ENCODE peak calls at places on chromosome X, in nine cellular contexts. M, O, W, Q, I, S, A, C and R are unnamed samples.

GRCh38 chrX:82721891-82722290 is 786.2 kb upstream of the POU3F4 start:
- DNase-seq in Q (no peak), C (no peak), A (no peak), S (no peak), I (no peak), O (no peak), M (no peak), W (no peak), R (no peak)

GRCh38 chrX:53713987-53714579 is 27.6 kb upstream of the HUWE1 start:
- DNase-seq in C (no peak), O (no peak), Q (no peak), S (no peak), I (no peak), M (no peak), A (no peak), W (no peak), R (no peak)

GRCh38 chrX:131543774-131544173 is at the start of gene OR13H1:
- DNase-seq in S (no peak), M (no peak), C (no peak), A (no peak), Q (no peak), W (no peak), O (no peak), I (no peak), R (no peak)

GRCh38 chrX:75291611-75292010 is 17.7 kb downstream of the UPRT start:
- DNase-seq in W (no peak), A (no peak), Q (no peak), O (no peak), S (no peak), I (no peak), M (no peak), C (no peak), R (no peak)

GRCh38 chrX:7069556-7069955 is 78.0 kb upstream of the STS start:
- DNase-seq in C (no peak), W (no peak), I (no peak), O (no peak), A (no peak), Q (no peak), S (no peak), M (no peak), R (no peak)

GRCh38 chrX:115393271-115393670 is 103.8 kb downstream of the LUZP4 start:
- DNase-seq in S (no peak), C (no peak), I (no peak), M (no peak), A (no peak), O (no peak), Q (no peak), W (no peak), R (no peak)

GRCh38 chrX:14871767-14872166 is 1.1 kb downstream of the FANCB start:
- DNase-seq in Q (no peak), A (no peak), S (no peak), O (no peak), W (no peak), M (no peak), I (no peak), C (no peak), R (no peak)

GRCh38 chrX:104486691-104487090 is 79.3 kb upstream of the IL1RAPL2 start:
- DNase-seq in I (no peak), W (no peak), M (no peak), A (no peak), S (no peak), Q (no peak), O (no peak), C (no peak), R (no peak)

GRCh38 chrX:1558761-1559468 is 21.9 kb upstream of the P2RY8 start:
- DNase-seq in Q (peak; percentile 14), I (peak; percentile 14), S (no peak), M (no peak), W (peak; percentile 6), C (no peak), A (peak; percentile 43), O (peak; percentile 24), R (no peak)

GRCh38 chrX:43121637-43122036 is 343.7 kb upstream of the PPP1R2C start:
- DNase-seq in A (no peak), S (peak; percentile 11), C (no peak), W (no peak), M (no peak), Q (no peak), I (no peak), O (no peak), R (no peak)

GRCh38 chrX:24672701-24673190 is 21.0 kb upstream of the POLA1 start:
- DNase-seq in S (no peak), M (no peak), C (peak; percentile 12), O (no peak), Q (no peak), W (no peak), A (no peak), I (no peak), R (peak; percentile 5)

GRCh38 chrX:66054978-66055377 is 15.1 kb upstream of the VSIG4 start:
- DNase-seq in M (no peak), S (no peak), W (no peak), O (no peak), C (no peak), Q (no peak), I (no peak), A (no peak), R (no peak)

GRCh38 chrX:10496345-10496965 is 123.9 kb downstream of the MID1 start:
- DNase-seq in O (no peak), S (peak; percentile 91), A (no peak), W (no peak), I (no peak), M (no peak), C (no peak), Q (no peak), R (no peak)

DNA sequence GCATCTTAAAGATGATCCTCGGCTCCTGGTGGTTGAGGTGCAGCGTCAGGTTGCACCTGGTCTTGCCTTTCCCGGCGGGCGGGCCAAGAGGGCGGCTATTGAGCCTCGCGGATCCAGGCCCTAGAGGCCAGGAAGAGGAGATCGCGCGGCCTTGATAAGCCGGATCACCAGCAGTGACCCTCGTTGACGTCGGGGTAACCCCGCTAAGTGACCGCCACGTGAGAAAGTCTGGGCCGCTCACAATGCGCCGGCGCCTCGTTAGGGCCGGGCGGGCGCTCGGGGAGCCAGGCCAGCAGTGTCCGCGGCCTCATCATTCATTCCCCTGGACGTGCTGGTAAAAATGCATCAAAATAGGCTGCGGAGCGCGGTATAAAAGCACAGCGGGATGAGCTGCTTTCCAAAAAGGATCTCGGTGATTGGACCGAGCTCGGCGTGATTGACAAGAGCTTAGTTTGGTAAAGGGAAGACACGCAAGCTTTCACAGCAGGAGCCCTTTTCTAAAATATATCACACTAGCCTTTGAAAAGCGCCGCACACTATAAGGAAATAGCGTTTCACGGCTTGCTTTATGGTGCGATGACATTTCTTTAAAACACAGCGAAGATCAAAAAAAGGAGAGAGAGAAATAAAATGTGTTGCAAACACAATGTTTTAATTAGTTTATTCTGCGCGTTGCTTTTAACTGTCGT is 15.9 kb upstream of the ZIC3 start:
- DNase-seq in C (no peak), I (no peak), A (no peak), O (no peak), S (no peak), W (no peak), M (no peak), Q (no peak), R (no peak)
- H3K27me3 ChIP-seq in C (no peaks in the 10 kb centered on the region), I (peaks cover 11% of the 10 kb centered on the region), A (peaks cover 70% of the 10 kb centered on the region), O (peaks cover 92% of the 10 kb centered on the region), S (peaks cover 9% of the 10 kb centered on the region), W (no peaks in the 10 kb centered on the region), M (no peaks in the 10 kb centered on the region), Q (peaks cover 50% of the 10 kb centered on the region), R (peaks cover 10% of the 10 kb centered on the region)

GRCh38 chrX:120559799-120560198 is 963 bp downstream of the CUL4B start:
- DNase-seq in C (no peak), O (no peak), W (peak; percentile 21), A (no peak), I (no peak), Q (no peak), S (no peak), M (no peak), R (no peak)

GRCh38 chrX:120562569-120562926 is 1.8 kb upstream of the CUL4B start:
- DNase-seq in M (no peak), Q (no peak), S (peak; percentile 40), I (no peak), O (no peak), W (no peak), A (no peak), C (no peak), R (no peak)

GRCh38 chrX:120561634-120562568 is 1.1 kb upstream of the CUL4B start:
- DNase-seq in I (no peak), M (no peak), O (no peak), S (no peak), W (no peak), C (no peak), A (no peak), Q (no peak), R (no peak)

GRCh38 chrX:120560405-120560841 is 339 bp downstream of the CUL4B start:
- DNase-seq in M (no peak), I (peak; percentile 55), Q (peak; percentile 67), W (peak; percentile 26), O (peak; percentile 36), A (no peak), S (peak; percentile 64), C (peak; percentile 26), R (peak; percentile 27)

GRCh38 chrX:120560842-120561633 is at the start of gene CUL4B:
- DNase-seq in O (peak; percentile 90), Q (peak; percentile 97), I (peak; percentile 94), C (peak; percentile 90), A (peak; percentile 95), W (peak; percentile 92), M (peak; percentile 86), S (peak; percentile 95), R (peak; percentile 92)
- TF ChIP-seq POLR2A in O (no peak), Q (peak; percentile 50), I (peak; percentile 69), C (peak; percentile 74), A (peak; percentile 34), W (no peak), M (no peak), S (peak; percentile 75), R (peak; percentile 62)

GRCh38 chrX:30302957-30303356 is 6.2 kb downstream of the NR0B1 start:
- DNase-seq in O (peak; percentile 42), A (no peak), M (no peak), W (peak; percentile 38), Q (no peak), I (peak; percentile 41), S (no peak), C (no peak), R (peak; percentile 16)

GRCh38 chrX:30307466-30307865 is 1.7 kb downstream of the NR0B1 start:
- DNase-seq in Q (no peak), W (no peak), M (no peak), O (no peak), I (no peak), C (no peak), A (no peak), S (no peak), R (no peak)

GRCh38 chrX:30308263-30309138 is 689 bp downstream of the NR0B1 start:
- DNase-seq in O (no peak), Q (no peak), C (no peak), A (no peak), W (no peak), S (peak; percentile 4), I (no peak), M (no peak), R (no peak)

GRCh38 chrX:30301977-30302376 is 7.2 kb downstream of the NR0B1 start:
- DNase-seq in S (no peak), A (no peak), Q (no peak), I (no peak), O (no peak), W (no peak), M (no peak), C (no peak), R (no peak)

GRCh38 chrX:30304866-30305265 is 4.3 kb downstream of the NR0B1 start:
- DNase-seq in Q (no peak), W (no peak), I (no peak), M (no peak), S (no peak), A (no peak), O (no peak), C (no peak), R (no peak)
- H3K4me1 ChIP-seq in Q (no peaks in the 10 kb centered on the region), W (peaks cover 10% of the 10 kb centered on the region), I (no peaks in the 10 kb centered on the region), M (no peaks in the 10 kb centered on the region), S (peaks cover 4% of the 10 kb centered on the region), A (peaks cover 12% of the 10 kb centered on the region), O (peaks cover 8% of the 10 kb centered on the region), C (no peaks in the 10 kb centered on the region), R (no peaks in the 10 kb centered on the region)

GRCh38 chrX:460116-460515 is 73.4 kb upstream of the PPP2R3B start:
- DNase-seq in W (no peak), M (no peak), I (no peak), Q (no peak), C (no peak), O (no peak), S (no peak), A (no peak), R (no peak)
- H3K27me3 ChIP-seq in W (no peaks in the 10 kb centered on the region), M (no peaks in the 10 kb centered on the region), I (no peaks in the 10 kb centered on the region), Q (no peaks in the 10 kb centered on the region), C (no peaks in the 10 kb centered on the region), O (peaks cover 4% of the 10 kb centered on the region), S (no peaks in the 10 kb centered on the region), A (no peaks in the 10 kb centered on the region), R (no peaks in the 10 kb centered on the region)